ENCODE peak calls at places on chromosomes 6 and 20, in seven cellular contexts. E is fibroblast of lung; Y is K562; R is ovary; X is HCT116; H is lower lobe of right lung; S is naive thymus-derived CD4-positive, alpha-beta T cell. L is an unnamed sample. For H3K4me1, the result is how much of the 10 kb centered on the place peaks cover.

GRCh38 chr6:87636313-87636712 is 46.4 kb downstream of the ORC3 start:
- DNase-seq in S (no peak), R (no peak), E (no peak), X (no peak), Y (no peak), H (no peak), L (no peak)

GRCh38 chr6:53439556-53439955 is 90.8 kb upstream of the ELOVL5 start:
- DNase-seq in H (no peak), S (no peak), X (no peak), E (peak), Y (no peak), R (no peak), L (no peak)

GRCh38 chr6:11163932-11164331 is 52.4 kb upstream of the ERVFRD-1 start:
- DNase-seq in R (no peak), X (no peak), Y (no peak), H (no peak), S (no peak), E (no peak), L (no peak)

GRCh38 chr6:52415333-52415732 is 4.8 kb upstream of the EFHC1 start:
- DNase-seq in X (no peak), R (no peak), S (no peak), H (no peak), E (no peak), Y (no peak), L (no peak)

GRCh38 chr6:10434235-10434634 is 19.4 kb upstream of the TFAP2A start:
- DNase-seq in R (no peak), E (no peak), S (no peak), X (no peak), H (no peak), Y (no peak), L (no peak)

GRCh38 chr6:149342525-149342924 is 25.0 kb downstream of the TAB2 start:
- DNase-seq in Y (no peak), H (no peak), S (no peak), R (no peak), X (no peak), E (no peak), L (no peak)

GRCh38 chr6:25472314-25472713 is 179.7 kb upstream of the SCGN start:
- DNase-seq in H (no peak), S (no peak), R (no peak), X (no peak), Y (no peak), E (no peak), L (no peak)

GRCh38 chr6:161545741-161546140 is 271.9 kb upstream of the AGPAT4 start:
- DNase-seq in H (no peak), S (no peak), Y (no peak), R (no peak), E (no peak), X (no peak), L (no peak)

GRCh38 chr6:112408522-112408921 is 61.4 kb downstream of the RFPL4B start:
- DNase-seq in X (no peak), S (no peak), R (no peak), H (no peak), E (no peak), Y (no peak), L (no peak)

GRCh38 chr6:18561006-18561750 is 174.0 kb downstream of the RNF144B start:
- DNase-seq in X (no peak), S (no peak), H (no peak), R (no peak), Y (no peak), E (no peak), L (no peak)

GRCh38 chr6:116035616-116036015 is 25.1 kb downstream of the FRK start:
- DNase-seq in E (no peak), R (no peak), H (no peak), X (no peak), S (no peak), Y (no peak), L (no peak)

GRCh38 chr6:147285087-147285855 is 81.1 kb downstream of the STXBP5 start:
- DNase-seq in H (no peak), S (peak), Y (peak), E (peak), X (peak), R (no peak), L (no peak)

GRCh38 chr20:45407783-45408645 is at the start of gene DBNDD2:
- DNase-seq in Y (no peak), X (no peak), R (no peak), H (no peak), E (no peak), S (no peak), L (no peak)

GRCh38 chr20:37407573-37408002 is 61.6 kb downstream of the SRC start:
- DNase-seq in Y (no peak), X (no peak), S (no peak), E (no peak), H (no peak), R (peak), L (peak)

GRCh38 chr20:60371456-60371855 is 413.2 kb downstream of the CDH26 start:
- DNase-seq in H (no peak), S (no peak), X (no peak), E (no peak), Y (no peak), R (no peak), L (no peak)

GRCh38 chr6:90319979-90320667 is 23.5 kb upstream of the BACH2 start:
- DNase-seq in E (no peak), R (no peak), X (no peak), S (no peak), H (no peak), Y (no peak), L (no peak)

GRCh38 chr6:12026120-12026519 is 14.0 kb downstream of the HIVEP1 start:
- DNase-seq in S (no peak), H (no peak), Y (no peak), E (no peak), X (no peak), R (no peak), L (no peak)

GRCh38 chr20:19921349-19921793 is 95.8 kb upstream of the NAA20 start:
- DNase-seq in R (no peak), E (no peak), Y (no peak), S (no peak), H (no peak), X (no peak), L (no peak)

GRCh38 chr20:63071541-63072181 is 64.9 kb upstream of the BHLHE23 start:
- DNase-seq in R (peak), Y (peak), X (no peak), H (peak), S (no peak), E (peak), L (peak)

GRCh38 chr6:43986177-43986825 is 141.0 kb downstream of the MRPL14 start:
- DNase-seq in H (peak), E (no peak), Y (no peak), R (no peak), X (no peak), S (no peak), L (no peak)

GRCh38 chr6:54441687-54442248 is 133.5 kb downstream of the TINAG start:
- DNase-seq in R (no peak), H (no peak), E (no peak), S (no peak), Y (no peak), X (no peak), L (peak)

GRCh38 chr6:83055366-83055964 is 10.2 kb downstream of the UBE3D start:
- DNase-seq in S (peak), Y (peak), E (peak), X (peak), R (peak), H (no peak), L (no peak)

GRCh38 chr20:36644713-36645109 is 1.3 kb downstream of the SLA2 start:
- DNase-seq in R (no peak), E (no peak), X (no peak), Y (no peak), H (no peak), S (no peak), L (no peak)

GRCh38 chr6:44540881-44541280 is 153.4 kb downstream of the CDC5L start:
- DNase-seq in H (no peak), E (no peak), S (no peak), R (no peak), X (no peak), Y (no peak), L (peak)

GRCh38 chr20:41392871-41393704 is 26.5 kb upstream of the EMILIN3 start:
- DNase-seq in S (no peak), R (peak), E (peak), H (peak), X (no peak), Y (no peak), L (no peak)

GRCh38 chr6:13762648-13763441 is 51.2 kb upstream of the RANBP9 start:
- DNase-seq in X (no peak), R (peak), H (no peak), S (peak), Y (no peak), E (peak), L (peak)

GRCh38 chr6:81950877-81951276 is 198.4 kb upstream of the TENT5A start:
- DNase-seq in X (peak), Y (no peak), E (peak), H (no peak), R (no peak), S (no peak), L (no peak)

GRCh38 chr20:46990017-46990810 is 95.6 kb downstream of the EYA2 start:
- DNase-seq in Y (peak), S (no peak), H (no peak), X (no peak), R (no peak), E (no peak), L (no peak)

GRCh38 chr6:139064981-139065665 is 36.6 kb downstream of the ABRACL start:
- DNase-seq in E (no peak), R (no peak), Y (no peak), H (no peak), S (no peak), X (no peak), L (no peak)

GRCh38 chr6:72811971-72812421 is 190.1 kb downstream of the KCNQ5 start:
- DNase-seq in S (no peak), X (no peak), E (no peak), H (no peak), R (no peak), Y (no peak), L (no peak)

GRCh38 chr6:87334683-87335082 is 5.6 kb upstream of the GJB7 start:
- DNase-seq in S (no peak), Y (no peak), E (peak), R (no peak), X (no peak), H (no peak), L (no peak)

GRCh38 chr6:163122365-163122764 is 292.2 kb upstream of the QKI start:
- DNase-seq in Y (no peak), S (no peak), H (no peak), R (no peak), E (no peak), X (no peak), L (no peak)

GRCh38 chr6:160177220-160177619 is 55.6 kb downstream of the SLC22A1 start:
- DNase-seq in S (no peak), E (no peak), Y (no peak), X (no peak), H (no peak), R (no peak), L (no peak)

GRCh38 chr6:760982-761955 is 68.3 kb upstream of the EXOC2 start:
- DNase-seq in R (no peak), H (no peak), Y (no peak), E (no peak), S (no peak), X (no peak), L (peak)

GRCh38 chr6:150263765-150264415 is 104.9 kb upstream of the IYD start:
- DNase-seq in H (peak), S (peak), Y (no peak), E (no peak), X (no peak), R (no peak), L (no peak)

GRCh38 chr20:5171074-5171789 is 44.4 kb downstream of the CDS2 start:
- DNase-seq in R (peak), Y (no peak), X (no peak), S (no peak), H (no peak), E (no peak), L (no peak)
- H3K4me1 ChIP-seq in R (under half), Y (under half), X (under half), S (under half), H (half or more), E (under half), L (under half)

GRCh38 chr6:16146527-16146955 is 17.7 kb downstream of the MYLIP start:
- DNase-seq in R (no peak), E (peak), H (no peak), X (no peak), S (no peak), Y (no peak), L (no peak)

GRCh38 chr6:16153451-16153850 is 24.6 kb downstream of the MYLIP start:
- DNase-seq in X (no peak), R (no peak), S (no peak), H (no peak), E (no peak), Y (peak), L (no peak)

GRCh38 chr6:16149305-16149704 is 20.4 kb downstream of the MYLIP start:
- DNase-seq in X (no peak), R (no peak), H (no peak), E (no peak), S (no peak), Y (no peak), L (no peak)

GRCh38 chr6:16148498-16148897 is 19.6 kb downstream of the MYLIP start:
- DNase-seq in Y (no peak), R (no peak), X (no peak), E (no peak), S (no peak), H (peak), L (peak)

DNA sequence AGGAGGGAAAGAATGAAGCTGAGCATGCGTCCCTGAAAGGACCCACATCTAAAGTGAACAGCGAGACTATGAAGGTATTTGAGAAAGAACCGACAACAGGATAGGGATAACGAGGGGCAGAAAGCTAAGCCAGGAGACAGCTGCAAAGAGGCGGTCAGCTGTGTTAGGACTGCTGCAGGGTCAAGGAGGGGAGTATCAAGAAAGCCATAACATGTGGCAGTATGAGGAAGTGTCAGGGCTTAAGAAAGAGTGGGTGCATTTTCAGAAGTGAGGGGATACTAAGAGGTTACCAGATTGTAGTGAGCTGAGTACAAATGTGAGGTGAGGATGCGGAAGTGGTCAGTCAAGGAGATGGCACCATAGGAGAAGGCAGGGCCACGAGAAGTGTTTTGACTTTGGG is 21.2 kb downstream of the MYLIP start:
- DNase-seq in S (no peak), R (no peak), H (no peak), X (no peak), E (no peak), Y (no peak), L (no peak)
- H3K4me3 ChIP-seq in S (no peak), R (no peak), H (no peak), X (no peak), E (no peak), Y (no peak), L (no peak)

DNA sequence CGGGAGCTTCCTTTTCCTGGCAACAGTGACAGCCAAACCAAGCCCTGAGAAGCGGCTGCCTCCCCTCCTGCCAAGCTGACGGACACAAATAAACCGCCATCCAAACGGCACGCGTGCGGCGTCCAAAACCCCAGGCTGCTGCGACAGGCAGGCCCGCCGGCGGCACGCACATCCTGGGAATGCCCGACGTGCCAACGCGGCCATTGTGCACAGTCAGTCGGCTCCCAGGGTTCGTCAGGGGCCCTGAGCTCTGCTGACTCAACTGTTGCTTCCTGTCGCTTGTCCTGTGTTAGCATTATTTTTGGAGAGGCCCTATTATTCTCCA is 6.8 kb downstream of the JAG1 start:
- DNase-seq in Y (no peak), S (no peak), R (no peak), H (peak), X (no peak), E (no peak), L (no peak)
- H3K4me1 ChIP-seq in Y (under half), S (under half), R (under half), H (half or more), X (under half), E (under half), L (half or more)

GRCh38 chr20:43941476-43942212 is 27.0 kb downstream of the TOX2 start:
- DNase-seq in R (no peak), X (no peak), Y (no peak), E (no peak), H (no peak), S (no peak), L (no peak)
- H3K4me3 ChIP-seq in R (no peak), X (no peak), Y (no peak), E (no peak), H (no peak), S (no peak), L (no peak)

GRCh38 chr6:106525885-106526280 is 103.4 kb downstream of the RTN4IP1 start:
- DNase-seq in Y (no peak), E (no peak), S (peak), R (no peak), H (no peak), X (no peak), L (no peak)
- H3K4me1 ChIP-seq in Y (under half), E (under half), S (under half), R (under half), H (under half), X (under half), L (under half)

GRCh38 chr6:33081098-33081824 is 5.5 kb downstream of the HLA-DPB1 start:
- DNase-seq in X (no peak), E (no peak), R (no peak), H (no peak), S (no peak), Y (no peak), L (no peak)
- H3K4me3 ChIP-seq in X (no peak), E (peak), R (peak), H (peak), S (no peak), Y (no peak), L (peak)

GRCh38 chr6:85669735-85670194 is 27.1 kb upstream of the SYNCRIP start:
- DNase-seq in S (peak), Y (no peak), X (no peak), R (no peak), E (peak), H (no peak), L (no peak)
- H3K4me1 ChIP-seq in S (under half), Y (under half), X (under half), R (under half), E (under half), H (under half), L (under half)

GRCh38 chr6:21999012-21999528 is 297.8 kb downstream of the PRL start:
- DNase-seq in X (no peak), S (no peak), R (no peak), E (no peak), Y (no peak), H (no peak), L (no peak)

GRCh38 chr6:21995318-21995717 is 301.5 kb downstream of the PRL start:
- DNase-seq in S (no peak), R (no peak), X (no peak), E (no peak), H (no peak), Y (no peak), L (no peak)

GRCh38 chr6:21998539-21998938 is 298.3 kb downstream of the PRL start:
- DNase-seq in X (no peak), H (no peak), S (no peak), R (no peak), Y (no peak), E (no peak), L (no peak)

GRCh38 chr6:21996425-21997207 is 300.2 kb downstream of the PRL start:
- DNase-seq in R (no peak), E (no peak), Y (no peak), S (no peak), X (no peak), H (no peak), L (no peak)

DNA sequence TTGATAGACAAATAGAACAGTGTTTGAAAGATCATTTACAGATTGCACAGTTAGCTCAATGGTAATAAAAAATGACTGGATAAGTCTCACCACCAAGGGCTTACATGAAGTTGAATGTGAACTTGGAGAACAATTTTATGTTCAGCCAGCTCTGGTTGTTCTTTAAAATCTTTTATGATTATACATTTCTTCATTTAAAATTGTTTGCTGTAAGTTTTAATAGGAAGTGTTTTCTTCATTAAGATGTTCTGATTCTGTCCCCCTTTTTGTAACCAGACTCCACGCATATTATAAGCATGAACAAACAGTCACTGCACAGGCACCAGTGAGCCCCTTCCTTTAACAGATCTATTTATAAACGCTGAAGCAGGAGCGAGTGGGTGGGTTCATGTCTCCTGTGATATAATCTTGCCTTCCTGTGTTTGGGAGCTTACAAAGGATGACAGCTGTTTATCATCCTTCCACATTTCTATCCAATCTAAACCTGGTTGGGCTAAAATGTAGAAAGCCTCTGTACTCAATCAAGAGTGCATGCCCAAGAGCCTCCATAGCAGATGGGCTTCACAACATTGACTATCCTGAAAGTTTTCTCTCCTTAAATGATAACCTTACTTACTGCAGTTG is 299.3 kb downstream of the PRL start:
- DNase-seq in E (no peak), S (no peak), Y (peak), X (no peak), R (no peak), H (no peak), L (no peak)
- H3K4me3 ChIP-seq in E (no peak), S (no peak), Y (no peak), X (no peak), R (no peak), H (no peak), L (no peak)

GRCh38 chr6:107789361-107789760 is 34.8 kb downstream of the SCML4 start:
- DNase-seq in Y (no peak), E (no peak), X (no peak), S (no peak), H (no peak), R (no peak), L (no peak)
- H3K4me1 ChIP-seq in Y (under half), E (under half), X (under half), S (under half), H (under half), R (under half), L (under half)

GRCh38 chr6:5846889-5847288 is 159.8 kb downstream of the NRN1 start:
- DNase-seq in E (no peak), Y (no peak), R (no peak), S (no peak), H (no peak), X (no peak), L (no peak)

GRCh38 chr6:5846335-5846734 is 160.4 kb downstream of the NRN1 start:
- DNase-seq in H (no peak), R (no peak), X (no peak), Y (no peak), E (no peak), S (no peak), L (no peak)

GRCh38 chr6:5851261-5851757 is 155.4 kb downstream of the NRN1 start:
- DNase-seq in X (no peak), R (no peak), S (peak), Y (peak), H (peak), E (peak), L (peak)

GRCh38 chr6:5854900-5855299 is 151.8 kb downstream of the NRN1 start:
- DNase-seq in E (no peak), X (no peak), H (no peak), Y (no peak), S (no peak), R (no peak), L (no peak)

DNA sequence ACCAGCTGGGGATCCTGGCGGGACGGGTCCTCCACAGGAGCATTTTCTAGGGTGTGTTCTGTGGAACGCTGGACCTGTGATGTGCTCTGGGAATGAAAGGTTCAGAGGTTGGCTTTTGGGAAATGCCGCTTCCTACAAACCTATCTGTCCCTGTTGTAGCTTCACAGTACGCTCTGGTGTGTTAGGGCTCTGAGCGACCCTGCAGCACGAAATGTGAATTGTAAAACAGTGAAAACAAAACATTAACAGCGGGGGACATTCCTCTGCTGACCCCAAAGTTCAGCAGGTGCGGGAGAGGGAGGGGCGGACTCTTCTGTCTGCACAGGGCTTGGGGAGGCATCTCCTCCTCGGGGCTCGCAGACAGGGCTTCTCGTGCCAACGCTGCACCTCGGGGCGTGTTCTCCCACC is 155.9 kb downstream of the NRN1 start:
- DNase-seq in H (no peak), R (no peak), Y (no peak), E (no peak), S (no peak), X (no peak), L (no peak)
- H3K4me3 ChIP-seq in H (peak), R (no peak), Y (peak), E (no peak), S (peak), X (no peak), L (peak)

L was measured in left lung.